ENCODE peak calls at places on chromosomes 1 and 21, in six cellular contexts. N is CD8-positive, alpha-beta T cell; U is tibial nerve; G is keratinocyte; B is cardiac muscle cell; X is body of pancreas. D is an unnamed sample.

GRCh38 chr1:164748253-164748899 is 189.4 kb downstream of the PBX1 start:
- DNase-seq in N (no peak), U (peak; percentile 64), G (no peak), B (no peak), X (peak; percentile 43), D (no peak)

GRCh38 chr1:39675220-39675619 is 3.3 kb upstream of the NT5C1A start:
- DNase-seq in N (no peak), U (no peak), G (peak; percentile 9), B (no peak), X (peak; percentile 88), D (no peak)

GRCh38 chr1:109979489-109980091 is 5.0 kb upstream of the AHCYL1 start:
- DNase-seq in N (no peak), U (no peak), G (no peak), B (no peak), X (no peak), D (no peak)

GRCh38 chr1:116375884-116376733 is 3.1 kb downstream of the ATP1A1 start:
- DNase-seq in N (peak; percentile 40), U (peak; percentile 66), G (peak; percentile 83), B (peak; percentile 69), X (peak; percentile 76), D (peak; percentile 57)

GRCh38 chr1:84724128-84724860 is 34.0 kb upstream of the SSX2IP start:
- DNase-seq in N (peak; percentile 57), U (no peak), G (no peak), B (no peak), X (no peak), D (no peak)

GRCh38 chr1:212238552-212238951 is 46.7 kb upstream of the PPP2R5A start:
- DNase-seq in N (no peak), U (no peak), G (no peak), B (no peak), X (peak; percentile 53), D (no peak)

GRCh38 chr1:92900539-92900938 is 60.7 kb downstream of the DIPK1A start:
- DNase-seq in N (no peak), U (no peak), G (no peak), B (no peak), X (no peak), D (no peak)

GRCh38 chr1:15691434-15692032 is 7.4 kb downstream of the PLEKHM2 start:
- DNase-seq in N (no peak), U (no peak), G (no peak), B (peak; percentile 38), X (no peak), D (no peak)

GRCh38 chr1:207603777-207604176 is 41.2 kb upstream of the CR1L start:
- DNase-seq in N (no peak), U (no peak), G (no peak), B (no peak), X (no peak), D (no peak)

GRCh38 chr1:230403442-230403841 is 22.7 kb downstream of the PGBD5 start:
- DNase-seq in N (no peak), U (no peak), G (no peak), B (no peak), X (no peak), D (no peak)

GRCh38 chr21:46311568-46311967 is 12.1 kb downstream of the C21orf58 start:
- DNase-seq in N (no peak), U (no peak), G (no peak), B (no peak), X (no peak), D (no peak)

GRCh38 chr1:209714338-209714737 is 9.7 kb downstream of the HSD11B1 start:
- DNase-seq in N (no peak), U (no peak), G (no peak), B (no peak), X (no peak), D (no peak)

GRCh38 chr21:34762761-34763160 is 94.0 kb downstream of the CLIC6 start:
- DNase-seq in N (no peak), U (no peak), G (no peak), B (no peak), X (no peak), D (no peak)

GRCh38 chr1:44134071-44134920 is 7.1 kb downstream of the KLF18 start:
- DNase-seq in N (no peak), U (no peak), G (no peak), B (no peak), X (no peak), D (no peak)

GRCh38 chr1:153903841-153904455 is 18.8 kb downstream of the GATAD2B start:
- DNase-seq in N (no peak), U (peak; percentile 38), G (no peak), B (no peak), X (no peak), D (no peak)

GRCh38 chr21:25636727-25637126 is 2.3 kb upstream of the JAM2 start:
- DNase-seq in N (no peak), U (no peak), G (no peak), B (no peak), X (no peak), D (no peak)

GRCh38 chr1:202207292-202207691 is 13.7 kb downstream of the LGR6 start:
- DNase-seq in N (no peak), U (no peak), G (no peak), B (no peak), X (no peak), D (peak; percentile 44)

GRCh38 chr1:42822833-42823392 is 5.7 kb upstream of the SVBP start:
- DNase-seq in N (no peak), U (no peak), G (no peak), B (no peak), X (no peak), D (no peak)

GRCh38 chr1:53371851-53372250 is 44.0 kb upstream of the LRP8 start:
- DNase-seq in N (no peak), U (no peak), G (no peak), B (no peak), X (no peak), D (no peak)

GRCh38 chr1:97252076-97252475 is 530.5 kb downstream of the PTBP2 start:
- DNase-seq in N (no peak), U (peak; percentile 12), G (no peak), B (no peak), X (peak; percentile 23), D (no peak)

GRCh38 chr1:46334030-46334384 is 6.6 kb upstream of the NSUN4 start:
- DNase-seq in N (no peak), U (no peak), G (no peak), B (no peak), X (no peak), D (no peak)

DNA sequence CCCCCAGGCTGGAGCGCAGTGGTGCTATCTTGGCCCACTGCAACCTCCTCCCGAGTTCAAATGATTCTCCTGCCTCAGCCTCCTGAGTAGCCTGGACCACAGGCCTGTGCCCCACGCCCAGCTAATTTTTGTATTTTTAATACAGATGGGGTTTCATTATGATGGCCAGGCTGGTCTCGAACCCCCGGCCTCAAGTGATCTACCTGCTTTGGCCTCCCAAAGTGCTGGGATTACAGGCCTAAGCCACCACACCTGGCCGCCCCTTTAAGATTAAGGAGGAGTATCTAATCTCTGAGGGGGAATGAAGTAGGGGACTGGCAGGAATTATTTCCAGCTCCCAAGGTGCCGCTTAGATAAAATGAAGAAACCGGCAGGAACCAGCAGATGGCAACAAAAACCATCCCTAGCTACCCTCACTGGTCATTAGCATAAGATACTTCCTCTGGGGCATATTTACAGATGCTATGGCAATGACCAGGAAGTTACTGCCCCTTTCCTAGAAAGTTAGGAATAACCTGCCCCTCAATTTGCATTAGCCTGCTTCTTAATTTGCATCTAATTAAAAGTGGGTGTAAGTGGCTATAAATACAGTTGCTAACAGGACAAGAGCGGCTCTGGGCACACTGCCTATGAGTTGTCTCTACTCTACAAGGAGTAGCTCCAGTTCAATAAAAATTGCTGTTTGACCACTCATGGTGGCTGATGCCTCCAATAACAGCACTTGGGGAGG is 7.1 kb upstream of the NSUN4 start:
- DNase-seq in N (no peak), U (no peak), G (no peak), B (peak; percentile 18), X (no peak), D (no peak)
- TF ChIP-seq CTCF in N (no peak), U (peak; percentile 15), G (peak; percentile 20), B (peak; percentile 40), X (no peak), D (peak; percentile 39)

GRCh38 chr1:236893626-236894545 is 98.8 kb downstream of the MTR start:
- DNase-seq in N (no peak), U (no peak), G (no peak), B (no peak), X (no peak), D (no peak)
- H3K4me3 ChIP-seq in N (no peak overlapping the region), U (no peak overlapping the region), G (no peak overlapping the region), B (no peak overlapping the region), X (no peak overlapping the region), D (no peak overlapping the region)

GRCh38 chr21:37186983-37187382 is 80.2 kb downstream of the VPS26C start:
- DNase-seq in N (no peak), U (no peak), G (no peak), B (no peak), X (no peak), D (no peak)
- H3K36me3 ChIP-seq in N (peaks cover 17% of the 10 kb centered on the region), U (peaks cover 81% of the 10 kb centered on the region), G (peaks cover 15% of the 10 kb centered on the region), B (peaks cover 47% of the 10 kb centered on the region), X (peaks cover 27% of the 10 kb centered on the region), D (no peaks in the 10 kb centered on the region)

GRCh38 chr1:156025873-156026272 is 5.1 kb upstream of the SSR2 start:
- DNase-seq in N (peak; percentile 17), U (no peak), G (no peak), B (peak; percentile 76), X (peak; percentile 69), D (no peak)
- TF ChIP-seq CTCF in N (peak; percentile 46), U (peak; percentile 43), G (peak; percentile 37), B (peak; percentile 83), X (peak; percentile 55), D (peak; percentile 87)